ENCODE peak calls at places on chromosomes 2 and 18, in four cellular contexts. A, P, Q and E are unnamed samples.

GRCh38 chr2:211816739-211817138 is 721.9 kb downstream of the ERBB4 start:
- DNase-seq in P (no peak), Q (no peak), A (no peak), E (no peak)

GRCh38 chr2:209523778-209524362 is 100.0 kb downstream of the MAP2 start:
- DNase-seq in P (no peak), Q (no peak), A (no peak), E (no peak)

GRCh38 chr2:26691881-26692813 is at the start of gene KCNK3:
- DNase-seq in Q (peak; percentile 50), A (peak; percentile 95), P (peak; percentile 46), E (no peak)

GRCh38 chr2:204505946-204506345 is 39.3 kb upstream of the PARD3B start:
- DNase-seq in Q (peak; percentile 41), P (no peak), A (no peak), E (peak; percentile 71)

GRCh38 chr2:20015482-20016083 is 3.1 kb upstream of the MATN3 start:
- DNase-seq in Q (peak; percentile 80), P (peak; percentile 64), A (no peak), E (peak; percentile 18)

GRCh38 chr18:73942081-73942625 is 205.5 kb downstream of the FBXO15 start:
- DNase-seq in A (no peak), P (peak; percentile 59), Q (no peak), E (no peak)

GRCh38 chr2:74857725-74858124 is 23.8 kb downstream of the HK2 start:
- DNase-seq in P (no peak), A (no peak), Q (no peak), E (no peak)

GRCh38 chr2:241798631-241799521 is 10.1 kb upstream of the NEU4 start:
- DNase-seq in P (no peak), A (peak; percentile 52), Q (no peak), E (no peak)

GRCh38 chr2:26590439-26590838 is 50.7 kb downstream of the CIB4 start:
- DNase-seq in A (peak; percentile 28), Q (no peak), P (no peak), E (no peak)

GRCh38 chr2:190880374-190881073 is at the start of gene GLS:
- DNase-seq in Q (peak; percentile 98), P (peak; percentile 98), A (peak; percentile 99), E (peak; percentile 89)

GRCh38 chr2:197708331-197708730 is 3.2 kb downstream of the MARS2 start:
- DNase-seq in A (no peak), Q (peak; percentile 63), P (peak; percentile 87), E (peak; percentile 44)

GRCh38 chr2:70042246-70042645 is 45.0 kb upstream of the PCBP1 start:
- DNase-seq in Q (no peak), A (no peak), P (no peak), E (no peak)

GRCh38 chr2:215010390-215010789 is 128.0 kb downstream of the ABCA12 start:
- DNase-seq in A (no peak), Q (no peak), P (no peak), E (no peak)

GRCh38 chr2:217972490-217972889 is 30.3 kb downstream of the TNS1 start:
- DNase-seq in Q (peak; percentile 70), P (no peak), A (peak; percentile 66), E (no peak)

GRCh38 chr2:121485039-121485438 is 45.6 kb upstream of the RNU4ATAC start:
- DNase-seq in A (no peak), P (peak; percentile 94), Q (peak; percentile 55), E (no peak)

GRCh38 chr2:111708478-111708877 is 175.5 kb downstream of the ANAPC1 start:
- DNase-seq in P (no peak), A (no peak), Q (no peak), E (no peak)

GRCh38 chr2:70686577-70687460 is 81.2 kb downstream of the ADD2 start:
- DNase-seq in Q (peak; percentile 72), P (peak; percentile 63), A (peak; percentile 38), E (peak; percentile 31)

GRCh38 chr18:73715228-73715670 is 432.4 kb downstream of the FBXO15 start:
- DNase-seq in Q (peak; percentile 59), A (no peak), P (peak; percentile 14), E (no peak)

GRCh38 chr2:2843969-2844548 is 513.0 kb upstream of the MYT1L start:
- DNase-seq in Q (no peak), P (no peak), A (peak; percentile 40), E (no peak)

GRCh38 chr2:98835831-98836385 is 100.1 kb downstream of the CRACDL start:
- DNase-seq in Q (no peak), A (no peak), P (no peak), E (no peak)

GRCh38 chr18:6537468-6537867 is 122.8 kb upstream of the L3MBTL4 start:
- DNase-seq in P (no peak), A (no peak), Q (no peak), E (no peak)

GRCh38 chr2:58350484-58350883 is 109.4 kb upstream of the FANCL start:
- DNase-seq in P (no peak), Q (no peak), A (no peak), E (no peak)

GRCh38 chr2:75146221-75146902 is 53.0 kb downstream of the TACR1 start:
- DNase-seq in P (no peak), A (no peak), Q (peak; percentile 54), E (peak; percentile 42)

GRCh38 chr2:188580738-188581137 is 289.1 kb downstream of the GULP1 start:
- DNase-seq in P (peak; percentile 32), Q (no peak), A (no peak), E (no peak)

GRCh38 chr2:169782513-169782912 is 16.2 kb upstream of the SSB start:
- DNase-seq in Q (no peak), P (no peak), A (no peak), E (no peak)

GRCh38 chr2:1586251-1586945 is 157.9 kb downstream of the PXDN start:
- DNase-seq in P (no peak), A (no peak), Q (no peak), E (no peak)

GRCh38 chr2:51782874-51783765 is 751.2 kb upstream of the NRXN1 start:
- DNase-seq in Q (no peak), P (peak; percentile 79), A (no peak), E (no peak)

GRCh38 chr18:11821208-11821607 is 30.0 kb upstream of the CHMP1B start:
- DNase-seq in A (no peak), Q (no peak), P (no peak), E (no peak)

DNA sequence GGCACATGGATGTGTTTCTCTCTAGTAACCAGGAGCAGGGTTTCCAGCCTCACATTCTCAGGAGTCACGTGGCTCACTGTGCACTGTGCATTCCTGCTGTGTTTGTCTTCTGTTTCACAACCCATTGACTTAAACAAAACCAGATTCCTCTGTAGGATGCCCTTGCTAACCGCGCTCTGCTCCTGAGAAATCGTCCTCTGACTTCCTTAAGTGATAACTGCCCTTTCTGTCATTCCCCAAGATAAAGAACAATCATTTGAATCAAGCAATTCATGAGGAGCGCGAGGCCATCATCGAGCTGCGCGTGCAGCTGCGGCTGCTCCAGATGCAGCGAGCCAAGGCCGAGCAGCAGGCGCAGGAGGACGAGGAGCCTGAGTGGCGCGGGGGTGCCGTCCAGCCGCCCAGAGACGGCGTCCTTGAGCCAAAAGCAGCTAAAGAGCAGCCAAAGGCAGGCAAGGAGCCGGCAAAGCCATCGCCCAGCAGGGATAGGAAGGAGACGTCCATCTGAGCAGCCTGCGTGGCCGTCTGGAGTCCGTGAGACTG is 60.2 kb downstream of the RALBP1 start:
- DNase-seq in A (peak; percentile 84), Q (peak; percentile 83), P (peak; percentile 64), E (peak; percentile 91)
- H3K4me3 ChIP-seq in A (peak overlapping the region; percentile 26), Q (no peak overlapping the region), P (no peak overlapping the region), E (peak overlapping the region; percentile 25)

GRCh38 chr2:72143441-72144356 is 4.0 kb downstream of the CYP26B1 start:
- DNase-seq in A (peak; percentile 70), Q (no peak), P (no peak), E (no peak)
- H3K4me3 ChIP-seq in A (peak overlapping the region; percentile 52), Q (no peak overlapping the region), P (no peak overlapping the region), E (no peak overlapping the region)

GRCh38 chr2:107712857-107713256 is 113.8 kb upstream of the RGPD4 start:
- DNase-seq in P (no peak), Q (no peak), A (no peak), E (no peak)
- H3K4me3 ChIP-seq in P (no peak overlapping the region), Q (no peak overlapping the region), A (no peak overlapping the region), E (no peak overlapping the region)

GRCh38 chr18:22463076-22463475 is 45.4 kb upstream of the CTAGE1 start:
- DNase-seq in P (no peak), Q (no peak), A (no peak), E (no peak)

GRCh38 chr18:22466608-22467390 is 49.1 kb upstream of the CTAGE1 start:
- DNase-seq in A (peak; percentile 78), P (peak; percentile 94), Q (peak; percentile 73), E (no peak)

GRCh38 chr18:22468554-22468891 is 50.8 kb upstream of the CTAGE1 start:
- DNase-seq in Q (no peak), P (no peak), A (no peak), E (no peak)

GRCh38 chr18:22467760-22468553 is 50.2 kb upstream of the CTAGE1 start:
- DNase-seq in A (peak; percentile 82), Q (peak; percentile 95), P (peak; percentile 99), E (peak; percentile 96)

GRCh38 chr18:22465859-22466602 is 48.3 kb upstream of the CTAGE1 start:
- DNase-seq in A (peak; percentile 85), Q (peak; percentile 93), P (peak; percentile 97), E (peak; percentile 86)
- H3K4me3 ChIP-seq in A (peak overlapping the region; percentile 3), Q (peak overlapping the region; percentile 0), P (no peak overlapping the region), E (no peak overlapping the region)

DNA sequence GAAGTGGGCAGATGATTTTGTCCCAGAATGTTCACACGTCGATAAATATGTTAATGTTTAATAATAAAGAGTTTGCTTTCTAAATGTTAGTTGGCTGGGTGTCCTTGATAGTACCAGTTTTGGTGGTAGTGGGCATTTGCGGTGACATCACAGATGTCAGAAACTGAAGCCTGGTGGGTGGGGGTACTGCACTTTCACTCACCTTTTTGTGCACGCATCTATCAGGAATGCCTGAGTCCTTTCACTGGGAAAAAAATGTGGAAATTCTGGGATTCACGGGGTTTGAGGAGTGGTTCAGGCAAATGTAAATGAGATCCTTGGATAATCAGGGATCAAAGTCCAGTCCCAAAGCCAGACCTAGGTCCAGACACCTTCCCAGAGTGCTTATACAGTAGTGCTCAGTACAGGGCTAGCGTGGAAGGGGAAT is 3.2 kb downstream of the EPAS1 start:
- DNase-seq in P (no peak), Q (no peak), A (no peak), E (no peak)
- H3K4me3 ChIP-seq in P (peak overlapping the region; percentile 95), Q (peak overlapping the region; percentile 92), A (peak overlapping the region; percentile 65), E (peak overlapping the region; percentile 94)